ENCODE peak calls at places on chromosomes 6 and 20, in five cellular contexts. H is neural crest cell, L is keratinocyte, C is left lung, V is psoas muscle. O is an unnamed sample.

GRCh38 chr6:14671261-14671681 is 553.7 kb downstream of the CD83 start:
- DNase-seq in H (no peak), L (peak), C (no peak), V (peak), O (no peak)

GRCh38 chr6:40325041-40325440 is 262.1 kb downstream of the LRFN2 start:
- DNase-seq in H (no peak), L (no peak), C (no peak), V (no peak), O (no peak)

GRCh38 chr6:145547596-145548325 is 187.6 kb downstream of the EPM2A start:
- DNase-seq in H (no peak), L (no peak), C (no peak), V (no peak), O (no peak)

GRCh38 chr6:106667022-106667402 is 37.6 kb downstream of the QRSL1 start:
- DNase-seq in H (no peak), L (no peak), C (no peak), V (no peak), O (no peak)

GRCh38 chr6:157432861-157433260 is 51.9 kb downstream of the ZDHHC14 start:
- DNase-seq in H (no peak), L (no peak), C (no peak), V (no peak), O (no peak)

GRCh38 chr6:73774311-73774766 is 78.3 kb downstream of the CD109 start:
- DNase-seq in H (no peak), L (no peak), C (no peak), V (no peak), O (no peak)

GRCh38 chr20:63701329-63702035 is 5.0 kb downstream of the TNFRSF6B start:
- DNase-seq in H (no peak), L (no peak), C (no peak), V (peak), O (no peak)

GRCh38 chr6:156974897-156975296 is 197.7 kb downstream of the ARID1B start:
- DNase-seq in H (no peak), L (no peak), C (no peak), V (no peak), O (no peak)

GRCh38 chr20:23305098-23305497 is 45.5 kb upstream of the NXT1 start:
- DNase-seq in H (no peak), L (no peak), C (no peak), V (no peak), O (no peak)

GRCh38 chr6:129730477-129731165 is 20.6 kb upstream of the ARHGAP18 start:
- DNase-seq in H (no peak), L (no peak), C (no peak), V (no peak), O (no peak)

GRCh38 chr6:20447157-20447556 is 45.5 kb downstream of the E2F3 start:
- DNase-seq in H (no peak), L (no peak), C (no peak), V (no peak), O (no peak)

GRCh38 chr6:156779206-156780116 is 2.3 kb downstream of the ARID1B start:
- DNase-seq in H (peak), L (no peak), C (peak), V (peak), O (peak)

GRCh38 chr6:27847706-27848105 is 64.5 kb downstream of the OR2B2 start:
- DNase-seq in H (no peak), L (no peak), C (no peak), V (no peak), O (no peak)

GRCh38 chr20:34921436-34921835 is 34.2 kb downstream of the GSS start:
- DNase-seq in H (no peak), L (no peak), C (no peak), V (no peak), O (no peak)

GRCh38 chr6:141401168-141401567 is 731.6 kb upstream of the GJE1 start:
- DNase-seq in H (no peak), L (no peak), C (no peak), V (no peak), O (no peak)

GRCh38 chr6:155228549-155229166 is 35.2 kb upstream of the CLDN20 start:
- DNase-seq in H (no peak), L (no peak), C (no peak), V (no peak), O (no peak)

GRCh38 chr6:97885230-97885772 is 602.3 kb upstream of the MMS22L start:
- DNase-seq in H (no peak), L (no peak), C (no peak), V (no peak), O (no peak)

GRCh38 chr6:26521485-26522391 is 16.4 kb upstream of the HMGN4 start:
- DNase-seq in H (peak), L (no peak), C (peak), V (peak), O (peak)

GRCh38 chr6:2436391-2437154 is 191.2 kb upstream of the GMDS start:
- DNase-seq in H (no peak), L (no peak), C (no peak), V (no peak), O (no peak)

GRCh38 chr6:116376149-116376548 is 5.4 kb downstream of the DSE start:
- DNase-seq in H (no peak), L (no peak), C (no peak), V (no peak), O (no peak)

GRCh38 chr6:142927904-142928303 is 17.1 kb downstream of the HIVEP2 start:
- DNase-seq in H (no peak), L (no peak), C (no peak), V (no peak), O (no peak)

GRCh38 chr6:43746613-43747101 is 23.4 kb upstream of the VEGFA start:
- DNase-seq in H (no peak), L (no peak), C (peak), V (peak), O (peak)

GRCh38 chr6:138093632-138094031 is 13.6 kb downstream of the PERP start:
- DNase-seq in H (no peak), L (no peak), C (no peak), V (no peak), O (no peak)

GRCh38 chr20:38961530-38962043 is 557 bp upstream of the DHX35 start:
- DNase-seq in H (no peak), L (no peak), C (no peak), V (no peak), O (no peak)

GRCh38 chr6:31399589-31400466 is 3.6 kb upstream of the MICA start:
- DNase-seq in H (peak), L (peak), C (peak), V (peak), O (peak)

GRCh38 chr6:34657037-34657306 is 39.6 kb downstream of the ILRUN start:
- DNase-seq in H (no peak), L (no peak), C (no peak), V (no peak), O (no peak)

GRCh38 chr20:21767739-21768223 is 62.3 kb downstream of the PAX1 start:
- DNase-seq in H (peak), L (no peak), C (no peak), V (no peak), O (no peak)

GRCh38 chr6:39362487-39362865 is 40.0 kb upstream of the KCNK16 start:
- DNase-seq in H (no peak), L (no peak), C (no peak), V (no peak), O (no peak)

GRCh38 chr6:53018443-53018842 is 23.4 kb upstream of the GSTA4 start:
- DNase-seq in H (no peak), L (no peak), C (no peak), V (no peak), O (no peak)

GRCh38 chr20:45817652-45818194 is 5.3 kb downstream of the UBE2C start:
- DNase-seq in H (no peak), L (no peak), C (no peak), V (no peak), O (no peak)

GRCh38 chr20:10040070-10040970 is 5.5 kb downstream of the ANKEF1 start:
- DNase-seq in H (no peak), L (peak), C (no peak), V (no peak), O (no peak)

GRCh38 chr6:27091661-27092315 is 155.7 kb upstream of the PRSS16 start:
- DNase-seq in H (peak), L (peak), C (no peak), V (no peak), O (no peak)

GRCh38 chr6:45464685-45465084 is 87.0 kb upstream of the SUPT3H start:
- DNase-seq in H (no peak), L (no peak), C (no peak), V (no peak), O (no peak)

GRCh38 chr20:47578543-47578942 is 76.9 kb downstream of the NCOA3 start:
- DNase-seq in H (no peak), L (no peak), C (no peak), V (no peak), O (no peak)

GRCh38 chr20:19692100-19692499 is 66.0 kb upstream of the RIN2 start:
- DNase-seq in H (no peak), L (no peak), C (no peak), V (no peak), O (no peak)

GRCh38 chr6:89970072-89970471 is 75.8 kb downstream of the GJA10 start:
- DNase-seq in H (no peak), L (no peak), C (no peak), V (no peak), O (no peak)

GRCh38 chr6:109322825-109323580 is 59.3 kb downstream of the CD164 start:
- DNase-seq in H (no peak), L (no peak), C (peak), V (no peak), O (no peak)

GRCh38 chr6:13328076-13328874 is at the start of gene TBC1D7:
- DNase-seq in H (peak), L (peak), C (peak), V (peak), O (peak)
- TF ChIP-seq CTCF in H (peak), L (no peak), C (no peak), V (peak), O (no peak)

GRCh38 chr20:53579266-53579580 is 14.4 kb downstream of the ZNF217 start:
- DNase-seq in H (no peak), L (no peak), C (peak), V (no peak), O (no peak)

GRCh38 chr20:53579581-53580375 is 13.9 kb downstream of the ZNF217 start:
- DNase-seq in H (no peak), L (no peak), C (peak), V (peak), O (no peak)

GRCh38 chr20:53580376-53581111 is 13.1 kb downstream of the ZNF217 start:
- DNase-seq in H (no peak), L (no peak), C (peak), V (no peak), O (no peak)

GRCh38 chr20:53576586-53577318 is 16.9 kb downstream of the ZNF217 start:
- DNase-seq in H (no peak), L (no peak), C (peak), V (no peak), O (no peak)

DNA sequence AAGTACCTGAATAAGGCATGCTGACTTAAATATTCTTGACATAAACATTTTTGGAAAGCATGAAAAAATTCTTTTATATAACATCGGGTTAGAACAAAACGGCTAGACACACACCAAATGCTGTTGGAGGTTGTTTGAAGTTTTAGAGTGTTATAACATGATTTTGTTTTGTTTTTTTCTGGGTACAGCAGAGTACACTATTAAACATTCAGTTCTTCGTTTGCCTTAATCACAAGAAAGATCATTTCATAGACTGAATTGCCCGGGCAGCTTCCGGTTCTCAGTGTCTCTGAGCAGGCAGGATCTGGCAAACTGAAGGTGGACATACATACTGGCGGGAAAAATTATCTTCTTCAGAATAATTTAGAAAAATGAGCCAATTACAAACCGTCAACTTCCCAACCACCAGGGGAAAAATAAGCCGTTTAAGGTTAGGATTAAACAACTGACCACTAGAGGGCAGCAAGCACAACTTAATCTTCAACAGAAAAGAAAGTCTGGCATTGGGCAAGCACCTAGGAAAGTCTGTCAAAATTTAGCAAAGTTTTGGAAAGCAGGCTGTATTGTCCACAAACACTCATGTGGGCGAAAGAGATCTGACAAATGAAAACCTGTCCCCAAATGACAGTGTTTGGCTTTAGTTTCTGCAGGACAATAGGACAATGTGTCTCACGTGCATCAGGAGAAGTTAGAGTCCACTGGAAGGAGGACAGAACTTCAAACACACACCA is 15.0 kb downstream of the ZNF217 start:
- DNase-seq in H (peak), L (no peak), C (no peak), V (no peak), O (no peak)
- TF ChIP-seq CTCF in H (peak), L (peak), C (peak), V (peak), O (no peak)

DNA sequence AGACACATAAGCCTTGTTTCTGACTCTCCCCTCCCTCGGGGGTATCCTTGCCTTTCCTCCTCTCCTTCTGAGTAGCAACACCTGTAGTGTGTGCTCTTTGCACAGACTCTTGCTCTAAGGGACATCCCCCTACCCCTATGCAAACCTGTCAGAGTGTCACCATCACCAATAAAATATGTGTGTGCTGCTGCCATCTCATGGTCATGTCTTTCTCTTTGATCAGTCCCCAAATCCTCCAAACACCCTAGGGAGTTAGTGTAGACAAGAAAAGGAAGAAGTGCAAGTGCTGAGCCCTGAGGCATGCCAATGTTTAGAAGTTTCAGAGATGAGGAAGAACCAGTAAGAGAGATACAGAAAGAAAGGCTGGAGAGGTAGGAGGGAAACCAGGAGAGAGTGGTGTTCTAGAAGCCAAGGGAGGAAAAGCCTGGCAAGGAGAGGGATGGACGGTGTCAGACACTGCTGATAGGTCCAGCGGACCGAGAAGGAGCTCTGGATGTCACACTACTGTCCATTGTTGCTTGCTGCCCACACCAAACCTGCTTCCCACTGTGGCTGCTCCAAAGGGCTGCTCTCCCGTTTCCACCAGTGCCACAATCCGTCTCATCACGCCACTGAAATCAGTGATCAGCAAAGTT is 16.4 kb downstream of the TRMT6 start:
- DNase-seq in H (no peak), L (no peak), C (no peak), V (no peak), O (no peak)
- TF ChIP-seq CTCF in H (peak), L (peak), C (no peak), V (peak), O (no peak)

DNA sequence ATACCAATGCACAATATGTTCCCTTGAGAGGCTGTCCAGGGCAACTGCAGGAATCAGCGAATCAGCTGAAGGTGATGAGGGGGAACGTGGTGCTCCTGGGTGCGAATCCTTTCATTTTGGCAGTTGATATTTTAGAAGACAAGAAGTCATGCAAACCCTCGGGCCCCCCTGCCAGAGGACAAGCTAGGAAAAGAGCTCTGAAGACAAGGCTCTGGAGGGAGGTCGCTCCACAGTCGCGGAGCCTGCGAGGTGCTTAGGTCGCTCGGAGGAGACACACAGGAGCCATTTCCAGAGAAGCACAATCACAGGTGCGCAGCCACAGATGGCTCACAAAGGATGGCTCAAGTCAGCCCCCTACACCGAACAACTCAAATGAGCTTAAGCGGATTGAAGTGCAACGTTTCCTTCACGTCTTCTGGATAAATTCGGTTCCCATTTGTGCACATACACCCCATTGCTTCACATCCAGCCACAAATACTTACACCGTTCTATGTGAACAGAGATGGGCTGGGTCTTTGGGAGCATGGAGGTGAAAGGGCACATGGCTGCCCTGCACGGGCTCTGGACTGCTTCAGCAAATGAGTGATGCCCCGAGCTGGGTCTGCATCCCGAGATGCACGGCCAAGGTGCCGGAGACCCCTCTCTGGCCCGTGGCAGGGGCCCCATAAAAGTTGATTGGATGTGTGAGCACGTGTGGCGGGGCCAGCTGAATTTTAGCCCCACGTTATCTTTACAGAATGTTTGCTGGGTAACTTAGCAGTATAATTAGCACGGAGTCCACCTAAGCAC is 286.3 kb downstream of the TAF4 start:
- DNase-seq in H (no peak), L (no peak), C (no peak), V (no peak), O (no peak)
- TF ChIP-seq CTCF in H (no peak), L (no peak), C (no peak), V (no peak), O (no peak)

GRCh38 chr20:31517373-31517772 is 3.1 kb downstream of the HM13 start:
- DNase-seq in H (peak), L (no peak), C (peak), V (peak), O (no peak)
- TF ChIP-seq CTCF in H (peak), L (peak), C (no peak), V (no peak), O (no peak)